ENCODE peak calls at places on chromosomes 3 and 15, in nine cellular contexts. L, D, X, J, W, H, Q, V and T are unnamed samples.

GRCh38 chr15:67266870-67267269 is 12.3 kb downstream of the IQCH start:
- DNase-seq in V (no peak), D (no peak), Q (no peak), W (no peak), H (no peak), L (no peak), X (no peak), J (no peak), T (no peak)

GRCh38 chr3:5278666-5279065 is 91.2 kb downstream of the EDEM1 start:
- DNase-seq in X (no peak), H (no peak), L (no peak), V (no peak), W (no peak), J (no peak), Q (no peak), D (peak; percentile 64), T (no peak)

GRCh38 chr3:126399756-126400155 is 5.0 kb downstream of the CFAP100 start:
- DNase-seq in Q (no peak), H (no peak), L (no peak), W (no peak), D (no peak), X (no peak), V (no peak), J (no peak), T (no peak)

GRCh38 chr15:71443538-71443937 is 328.3 kb downstream of the THSD4 start:
- DNase-seq in J (peak; percentile 87), V (no peak), L (peak; percentile 47), Q (peak; percentile 60), H (peak; percentile 63), X (peak; percentile 32), W (peak; percentile 29), D (peak; percentile 73), T (peak; percentile 31)

GRCh38 chr15:92954578-92954977 is 54.5 kb downstream of the CHD2 start:
- DNase-seq in W (no peak), V (no peak), D (peak; percentile 45), J (no peak), L (peak; percentile 30), H (peak; percentile 15), Q (no peak), X (peak; percentile 26), T (peak; percentile 49)

GRCh38 chr15:42499888-42500609 is 4.6 kb downstream of the SNAP23 start:
- DNase-seq in X (no peak), L (no peak), V (no peak), H (no peak), W (no peak), D (no peak), J (no peak), Q (no peak), T (peak; percentile 51)

GRCh38 chr3:43159496-43160255 is 53.8 kb upstream of the POMGNT2 start:
- DNase-seq in V (no peak), W (no peak), D (no peak), X (no peak), L (no peak), Q (no peak), J (no peak), H (no peak), T (no peak)

GRCh38 chr3:124007186-124007585 is 15.3 kb upstream of the ROPN1 start:
- DNase-seq in Q (no peak), J (no peak), V (no peak), D (no peak), W (no peak), L (no peak), X (peak; percentile 47), H (no peak), T (no peak)

GRCh38 chr15:41892621-41893421 is 1.0 kb downstream of the SPTBN5 start:
- DNase-seq in W (no peak), X (no peak), L (no peak), Q (no peak), J (no peak), D (no peak), H (peak; percentile 31), V (no peak), T (no peak)

GRCh38 chr15:101318147-101318809 is 23.2 kb upstream of the SNRPA1 start:
- DNase-seq in Q (no peak), W (no peak), J (no peak), V (peak; percentile 57), L (no peak), X (no peak), D (no peak), H (no peak), T (no peak)

GRCh38 chr15:37682304-37682703 is 252.1 kb upstream of the TMCO5A start:
- DNase-seq in D (peak; percentile 58), W (no peak), V (no peak), Q (peak; percentile 27), X (peak; percentile 11), J (no peak), L (no peak), H (no peak), T (peak; percentile 3)

GRCh38 chr15:45393851-45394250 is 15.5 kb upstream of the GATM start:
- DNase-seq in L (no peak), H (no peak), W (no peak), Q (no peak), J (no peak), V (no peak), D (peak; percentile 60), X (peak; percentile 27), T (no peak)

GRCh38 chr3:194387276-194387675 is 11.8 kb downstream of the GP5 start:
- DNase-seq in W (no peak), H (no peak), J (no peak), L (no peak), D (no peak), X (no peak), V (no peak), Q (no peak), T (no peak)

GRCh38 chr15:40252438-40253178 is 13.7 kb downstream of the PAK6 start:
- DNase-seq in X (no peak), H (peak; percentile 41), Q (no peak), D (peak; percentile 72), V (no peak), W (no peak), L (no peak), J (peak; percentile 85), T (no peak)

GRCh38 chr3:127634653-127635052 is 5.7 kb downstream of the PODXL2 start:
- DNase-seq in V (no peak), J (peak; percentile 6), D (no peak), X (no peak), Q (no peak), L (no peak), H (no peak), W (no peak), T (peak; percentile 28)

GRCh38 chr3:160950954-160951353 is 154.2 kb downstream of the B3GALNT1 start:
- DNase-seq in V (no peak), W (no peak), J (no peak), Q (no peak), D (no peak), X (no peak), L (no peak), H (no peak), T (no peak)

GRCh38 chr15:91067026-91067425 is 33.0 kb upstream of the SV2B start:
- DNase-seq in X (peak; percentile 78), V (no peak), D (peak; percentile 14), J (no peak), H (no peak), L (no peak), W (no peak), Q (no peak), T (no peak)

GRCh38 chr15:93182806-93183205 is 93.8 kb upstream of the RGMA start:
- DNase-seq in D (no peak), X (no peak), J (no peak), W (no peak), L (no peak), H (no peak), V (no peak), Q (no peak), T (no peak)

GRCh38 chr3:45443459-45443858 is 55.1 kb downstream of the LARS2 start:
- DNase-seq in W (no peak), X (no peak), D (no peak), H (no peak), V (no peak), Q (no peak), L (no peak), J (no peak), T (no peak)

GRCh38 chr15:60672400-60672799 is 193.5 kb upstream of the ICE2 start:
- DNase-seq in V (no peak), Q (no peak), L (no peak), H (no peak), W (no peak), X (no peak), J (no peak), D (no peak), T (no peak)

GRCh38 chr3:45035441-45036301 is 9.6 kb downstream of the CLEC3B start:
- DNase-seq in V (peak; percentile 34), J (peak; percentile 83), W (no peak), X (no peak), H (peak; percentile 52), D (no peak), L (no peak), Q (peak; percentile 59), T (no peak)

GRCh38 chr3:170128259-170128976 is 53.1 kb downstream of the PHC3 start:
- DNase-seq in W (no peak), J (no peak), Q (peak; percentile 18), L (peak; percentile 6), V (no peak), D (no peak), H (no peak), X (no peak), T (no peak)

GRCh38 chr3:148816427-148816826 is 11.2 kb upstream of the CPB1 start:
- DNase-seq in W (no peak), Q (no peak), V (no peak), X (no peak), L (no peak), D (no peak), H (no peak), J (no peak), T (no peak)

GRCh38 chr3:105867690-105868449 is 942 bp downstream of the CBLB start:
- DNase-seq in J (no peak), V (no peak), L (no peak), D (peak; percentile 21), X (peak; percentile 7), H (no peak), W (no peak), Q (peak; percentile 39), T (no peak)

GRCh38 chr15:81113204-81113657 is 20.8 kb upstream of the CFAP161 start:
- DNase-seq in Q (no peak), D (no peak), W (no peak), H (no peak), L (no peak), X (no peak), V (no peak), J (no peak), T (no peak)

GRCh38 chr3:11379238-11379823 is 107.1 kb downstream of the ATG7 start:
- DNase-seq in V (no peak), W (no peak), J (no peak), D (peak; percentile 79), Q (peak; percentile 82), X (peak; percentile 50), L (peak; percentile 30), H (no peak), T (no peak)

GRCh38 chr15:25525741-25526140 is 86.9 kb upstream of the UBE3A start:
- DNase-seq in X (peak; percentile 89), V (no peak), H (no peak), J (no peak), W (no peak), D (no peak), Q (no peak), L (no peak), T (no peak)

GRCh38 chr3:37995652-37996641 is 5.4 kb downstream of the VILL start:
- DNase-seq in J (peak; percentile 47), X (no peak), Q (no peak), V (no peak), H (no peak), D (peak; percentile 30), L (no peak), W (no peak), T (no peak)

GRCh38 chr3:183807329-183807728 is 18.0 kb downstream of the MAP6D1 start:
- DNase-seq in V (no peak), X (no peak), L (no peak), D (no peak), H (no peak), J (peak; percentile 5), Q (no peak), W (no peak), T (no peak)

GRCh38 chr3:197367081-197367780 is 68.8 kb upstream of the DLG1 start:
- DNase-seq in L (no peak), X (peak; percentile 98), V (no peak), H (no peak), D (peak; percentile 99), Q (peak; percentile 49), W (no peak), J (no peak), T (no peak)

GRCh38 chr15:29074045-29074444 is 188.3 kb downstream of the APBA2 start:
- DNase-seq in W (no peak), H (no peak), X (no peak), L (no peak), D (peak; percentile 71), V (no peak), J (no peak), Q (no peak), T (no peak)